ENCODE peak calls at places on chromosomes 2 and 18, in five cellular contexts. One of them, this sample, is unnamed.

GRCh38 chr2:44061876-44062275 is 66.1 kb upstream of the LRPPRC start:
- DNase-seq in right atrium auricular region: no peak
- DNase-seq in activated CD4-positive, alpha-beta T cell treated with anti-CD3 and anti-CD28 coated beads for 24 hours: no peak
- DNase-seq in HTR-8/SVneo: no peak
- DNase-seq in GM04503: no peak
- DNase-seq in this sample: no peak

GRCh38 chr2:42450136-42450535 is 43.6 kb downstream of the KCNG3 start:
- DNase-seq in right atrium auricular region: no peak
- DNase-seq in activated CD4-positive, alpha-beta T cell treated with anti-CD3 and anti-CD28 coated beads for 24 hours: no peak
- DNase-seq in HTR-8/SVneo: no peak
- DNase-seq in GM04503: peak
- DNase-seq in this sample: no peak

GRCh38 chr2:70202236-70202806 is 11.5 kb upstream of the C2orf42 start:
- DNase-seq in right atrium auricular region: no peak
- DNase-seq in activated CD4-positive, alpha-beta T cell treated with anti-CD3 and anti-CD28 coated beads for 24 hours: no peak
- DNase-seq in HTR-8/SVneo: no peak
- DNase-seq in GM04503: no peak
- DNase-seq in this sample: no peak

GRCh38 chr18:23204589-23205235 is 69.4 kb downstream of the CABLES1 start:
- DNase-seq in right atrium auricular region: no peak
- DNase-seq in activated CD4-positive, alpha-beta T cell treated with anti-CD3 and anti-CD28 coated beads for 24 hours: no peak
- DNase-seq in HTR-8/SVneo: no peak
- DNase-seq in GM04503: no peak
- DNase-seq in this sample: no peak

GRCh38 chr2:24887325-24887874 is 32.6 kb downstream of the ADCY3 start:
- DNase-seq in right atrium auricular region: no peak
- DNase-seq in activated CD4-positive, alpha-beta T cell treated with anti-CD3 and anti-CD28 coated beads for 24 hours: no peak
- DNase-seq in HTR-8/SVneo: no peak
- DNase-seq in GM04503: no peak
- DNase-seq in this sample: no peak

GRCh38 chr2:2291500-2292260 is 39.4 kb downstream of the MYT1L start:
- DNase-seq in right atrium auricular region: no peak
- DNase-seq in activated CD4-positive, alpha-beta T cell treated with anti-CD3 and anti-CD28 coated beads for 24 hours: no peak
- DNase-seq in HTR-8/SVneo: peak
- DNase-seq in GM04503: no peak
- DNase-seq in this sample: no peak

GRCh38 chr2:30400151-30400954 is 46.7 kb upstream of the LCLAT1 start:
- DNase-seq in right atrium auricular region: no peak
- DNase-seq in activated CD4-positive, alpha-beta T cell treated with anti-CD3 and anti-CD28 coated beads for 24 hours: no peak
- DNase-seq in HTR-8/SVneo: no peak
- DNase-seq in GM04503: no peak
- DNase-seq in this sample: no peak

GRCh38 chr2:7523557-7524210 is 606.5 kb downstream of the RNF144A start:
- DNase-seq in right atrium auricular region: no peak
- DNase-seq in activated CD4-positive, alpha-beta T cell treated with anti-CD3 and anti-CD28 coated beads for 24 hours: no peak
- DNase-seq in HTR-8/SVneo: no peak
- DNase-seq in GM04503: peak
- DNase-seq in this sample: no peak

GRCh38 chr2:206240335-206240734 is 34.1 kb upstream of the ZDBF2 start:
- DNase-seq in right atrium auricular region: no peak
- DNase-seq in activated CD4-positive, alpha-beta T cell treated with anti-CD3 and anti-CD28 coated beads for 24 hours: no peak
- DNase-seq in HTR-8/SVneo: no peak
- DNase-seq in GM04503: no peak
- DNase-seq in this sample: no peak

This sample was measured in COLO829.